ENCODE peak calls at places on chromosomes 1 and 21, in six cellular contexts. L is CD8-positive, alpha-beta T cell; Q is sigmoid colon; G is PC-3; Z is A549; B is lung. R is an unnamed sample.
A peak's percentile ranks its signal among the peaks of the same experiment; 100 is the strongest.

GRCh38 chr1:223129229-223129851 is 13.7 kb downstream of the TLR5 start:
- DNase-seq in L (no peak), Q (peak; percentile 87), G (no peak), Z (peak; percentile 85), B (peak; percentile 77), R (peak; percentile 17)

GRCh38 chr21:36506482-36506881 is 26.6 kb upstream of the CLDN14 start:
- DNase-seq in L (no peak), Q (no peak), G (no peak), Z (no peak), B (no peak), R (no peak)

GRCh38 chr1:220750126-220750525 is 2.0 kb downstream of the MTARC2 start:
- DNase-seq in L (no peak), Q (no peak), G (no peak), Z (no peak), B (no peak), R (no peak)

GRCh38 chr1:155208406-155208655 is 164 bp upstream of the MTX1 start:
- DNase-seq in L (no peak), Q (no peak), G (no peak), Z (no peak), B (no peak), R (no peak)

GRCh38 chr1:241701483-241702290 is 49.6 kb downstream of the WDR64 start:
- DNase-seq in L (no peak), Q (no peak), G (peak; percentile 60), Z (no peak), B (no peak), R (no peak)

GRCh38 chr21:34623519-34623918 is 8.6 kb upstream of the RCAN1 start:
- DNase-seq in L (no peak), Q (no peak), G (no peak), Z (no peak), B (no peak), R (no peak)

GRCh38 chr1:221778535-221779142 is 36.8 kb upstream of the DUSP10 start:
- DNase-seq in L (no peak), Q (no peak), G (no peak), Z (no peak), B (no peak), R (no peak)

GRCh38 chr1:156385534-156386031 is 16.6 kb downstream of the RHBG start:
- DNase-seq in L (peak; percentile 53), Q (no peak), G (peak; percentile 75), Z (peak; percentile 75), B (peak; percentile 51), R (peak; percentile 48)

GRCh38 chr1:227934476-227935313 is 13.0 kb downstream of the WNT9A start:
- DNase-seq in L (no peak), Q (peak; percentile 87), G (peak; percentile 100), Z (peak; percentile 49), B (no peak), R (peak; percentile 12)

GRCh38 chr1:164675342-164675904 is 116.4 kb downstream of the PBX1 start:
- DNase-seq in L (no peak), Q (no peak), G (peak; percentile 84), Z (no peak), B (no peak), R (no peak)

GRCh38 chr1:201713093-201713810 is 115.7 kb upstream of the IPO9 start:
- DNase-seq in L (no peak), Q (peak; percentile 100), G (peak; percentile 95), Z (peak; percentile 95), B (peak; percentile 90), R (no peak)

GRCh38 chr21:37870229-37870628 is 46.0 kb downstream of the KCNJ6 start:
- DNase-seq in L (no peak), Q (no peak), G (no peak), Z (no peak), B (no peak), R (no peak)

GRCh38 chr1:100860397-100860991 is 34.1 kb downstream of the EXTL2 start:
- DNase-seq in L (no peak), Q (no peak), G (peak; percentile 57), Z (no peak), B (no peak), R (no peak)

GRCh38 chr1:160954158-160955104 is at the start of gene ITLN2:
- DNase-seq in L (no peak), Q (no peak), G (peak; percentile 68), Z (peak; percentile 73), B (no peak), R (peak; percentile 6)

GRCh38 chr1:163980391-163980790 is 578.6 kb upstream of the PBX1 start:
- DNase-seq in L (no peak), Q (no peak), G (no peak), Z (no peak), B (no peak), R (no peak)

GRCh38 chr1:196723325-196724185 is 51.1 kb upstream of the CFHR3 start:
- DNase-seq in L (no peak), Q (no peak), G (peak; percentile 46), Z (peak; percentile 12), B (peak; percentile 45), R (peak; percentile 6)

GRCh38 chr21:42554251-42554937 is 40.7 kb downstream of the SLC37A1 start:
- DNase-seq in L (no peak), Q (peak; percentile 50), G (no peak), Z (no peak), B (no peak), R (no peak)

GRCh38 chr1:12168451-12169160 is 1.8 kb downstream of the TNFRSF1B start:
- DNase-seq in L (no peak), Q (no peak), G (no peak), Z (no peak), B (no peak), R (no peak)

GRCh38 chr21:28419110-28419509 is 573.6 kb downstream of the LTN1 start:
- DNase-seq in L (no peak), Q (no peak), G (no peak), Z (no peak), B (no peak), R (no peak)

GRCh38 chr1:19081218-19081893 is 124.9 kb upstream of the IFFO2 start:
- DNase-seq in L (no peak), Q (no peak), G (peak; percentile 50), Z (peak; percentile 25), B (peak; percentile 47), R (no peak)

GRCh38 chr1:81126989-81127571 is 673.7 kb upstream of the ADGRL2 start:
- DNase-seq in L (no peak), Q (no peak), G (no peak), Z (no peak), B (no peak), R (no peak)

GRCh38 chr1:204777591-204777990 is 92.1 kb upstream of the LRRN2 start:
- DNase-seq in L (no peak), Q (no peak), G (no peak), Z (no peak), B (no peak), R (no peak)

GRCh38 chr1:247857069-247857985 is at the start of gene TRIM58:
- DNase-seq in L (no peak), Q (peak; percentile 73), G (peak; percentile 96), Z (no peak), B (no peak), R (no peak)

GRCh38 chr1:22845536-22845935 is 127.1 kb downstream of the LACTBL1 start:
- DNase-seq in L (no peak), Q (no peak), G (no peak), Z (no peak), B (no peak), R (no peak)

GRCh38 chr1:224759570-224760562 is 143.7 kb downstream of the CNIH3 start:
- DNase-seq in L (no peak), Q (no peak), G (no peak), Z (no peak), B (no peak), R (no peak)

GRCh38 chr1:80882552-80882951 is 918.2 kb upstream of the ADGRL2 start:
- DNase-seq in L (no peak), Q (no peak), G (peak; percentile 74), Z (no peak), B (no peak), R (no peak)

GRCh38 chr21:44681152-44681551 is 811 bp downstream of the KRTAP12-1 start:
- DNase-seq in L (no peak), Q (no peak), G (no peak), Z (no peak), B (no peak), R (no peak)

GRCh38 chr1:16984717-16985116 is 4.3 kb upstream of the MFAP2 start:
- DNase-seq in L (no peak), Q (peak; percentile 90), G (peak; percentile 98), Z (no peak), B (peak; percentile 62), R (no peak)

DNA sequence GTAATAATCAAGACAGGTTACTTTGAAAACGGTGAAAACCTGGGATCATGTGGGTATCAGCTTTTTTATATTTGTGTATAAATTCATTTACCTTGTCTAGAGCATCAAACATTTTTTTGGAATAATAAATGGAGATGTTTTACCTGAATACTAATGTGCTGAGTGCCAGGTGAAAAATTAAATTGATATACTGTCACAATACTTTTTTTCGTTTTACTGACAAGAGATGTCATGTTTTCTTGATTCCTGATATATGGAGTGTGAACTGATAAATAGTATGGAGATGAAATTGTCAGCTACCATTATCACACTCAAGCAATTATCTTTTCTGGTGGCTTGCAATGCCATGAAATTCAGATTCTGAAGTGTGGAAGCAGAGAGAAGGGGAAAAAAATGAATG is 47.2 kb upstream of the ZRANB2 start:
- DNase-seq in L (no peak), Q (no peak), G (no peak), Z (no peak), B (no peak), R (no peak)
- H3K9me3 ChIP-seq in L (peaks cover 3% of the 10 kb centered on the region), Q (peaks cover 8% of the 10 kb centered on the region), G (peaks cover 7% of the 10 kb centered on the region), Z (no peaks in the 10 kb centered on the region), B (peaks cover 3% of the 10 kb centered on the region), R (peaks cover 4% of the 10 kb centered on the region)

DNA sequence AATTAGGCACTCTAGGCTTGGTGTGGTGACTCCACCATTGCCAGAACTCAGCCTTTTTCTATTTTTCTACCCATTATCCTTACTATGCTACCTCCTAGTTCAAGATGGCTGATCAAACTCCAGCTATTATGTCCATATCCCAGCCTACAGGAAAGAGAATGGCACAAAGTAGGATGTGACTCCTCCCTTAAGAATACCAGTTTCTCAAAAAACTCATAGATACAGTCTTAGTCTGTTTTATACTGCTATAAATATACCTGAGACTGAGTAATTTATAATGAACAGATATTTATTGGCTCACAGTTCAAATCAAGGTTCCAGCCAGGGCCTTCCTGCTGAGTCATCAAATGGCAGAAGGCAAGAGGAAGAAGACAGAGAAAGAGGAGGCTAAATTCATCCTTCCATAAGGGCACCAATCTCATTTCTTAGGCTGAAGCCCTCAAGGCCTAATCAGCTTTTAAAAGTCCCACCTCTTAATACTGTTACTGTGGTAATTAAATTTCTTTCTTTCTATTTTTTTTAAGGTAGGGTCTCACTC is 542.8 kb upstream of the BEND5 start:
- DNase-seq in L (no peak), Q (no peak), G (peak; percentile 71), Z (no peak), B (no peak), R (no peak)
- H3K9me3 ChIP-seq in L (no peaks in the 10 kb centered on the region), Q (no peaks in the 10 kb centered on the region), G (no peaks in the 10 kb centered on the region), Z (no peaks in the 10 kb centered on the region), B (no peaks in the 10 kb centered on the region), R (no peaks in the 10 kb centered on the region)

DNA sequence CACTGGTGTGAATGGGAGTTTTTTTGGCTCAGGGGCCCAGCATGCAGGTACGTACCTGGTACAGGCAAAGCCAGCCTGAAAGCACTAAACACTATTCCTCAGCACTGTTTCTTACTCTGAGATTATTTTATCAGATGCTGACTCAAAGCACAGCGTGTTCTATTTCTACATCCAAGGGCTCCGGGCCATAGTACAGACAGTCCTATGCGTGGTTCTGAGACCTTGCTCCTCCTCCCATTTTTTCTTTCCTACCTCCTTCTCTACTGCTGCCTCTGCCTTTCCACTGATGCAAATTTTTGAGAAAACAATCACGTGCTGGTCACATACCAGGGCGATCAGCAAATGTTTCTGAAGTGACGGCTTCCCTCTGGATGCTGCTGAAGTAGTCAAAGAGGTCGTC is 36.3 kb downstream of the PDPN start:
- DNase-seq in L (no peak), Q (no peak), G (no peak), Z (no peak), B (peak; percentile 34), R (no peak)
- H3K9me3 ChIP-seq in L (no peaks in the 10 kb centered on the region), Q (no peaks in the 10 kb centered on the region), G (no peaks in the 10 kb centered on the region), Z (no peaks in the 10 kb centered on the region), B (no peaks in the 10 kb centered on the region), R (no peaks in the 10 kb centered on the region)

GRCh38 chr1:40495315-40495903 is 13.2 kb upstream of the EXO5 start:
- DNase-seq in L (no peak), Q (no peak), G (no peak), Z (no peak), B (no peak), R (no peak)
- H3K9me3 ChIP-seq in L (peaks cover 25% of the 10 kb centered on the region), Q (peaks cover 17% of the 10 kb centered on the region), G (peaks cover 45% of the 10 kb centered on the region), Z (peaks cover 51% of the 10 kb centered on the region), B (peaks cover 14% of the 10 kb centered on the region), R (peaks cover 34% of the 10 kb centered on the region)

R was measured in effector memory CD4-positive, alpha-beta T cell.